ENCODE peak calls at places on chromosomes 5 and 9, in seven cellular contexts. M is astrocyte, T is GM23338, Y is IMR-90, P is PC-3, G is Peyer's patch, U is heart right ventricle. I is an unnamed sample. For H3K4me1 and H3K27me3, the result is how much of the 10 kb centered on the place peaks cover.

GRCh38 chr9:125255781-125256391 is 5.7 kb upstream of the GAPVD1 start:
- DNase-seq in M (no peak), T (peak), Y (no peak), P (peak), G (no peak), U (no peak), I (no peak)

GRCh38 chr5:22470408-22470807 is 382.7 kb downstream of the CDH12 start:
- DNase-seq in M (no peak), T (no peak), Y (no peak), P (no peak), G (no peak), U (no peak), I (no peak)

GRCh38 chr5:96031811-96032261 is 70.2 kb upstream of the ELL2 start:
- DNase-seq in M (peak), T (no peak), Y (peak), P (peak), G (no peak), U (no peak), I (no peak)

GRCh38 chr9:130884542-130885421 is 11.8 kb downstream of the QRFP start:
- DNase-seq in M (no peak), T (no peak), Y (no peak), P (no peak), G (no peak), U (no peak), I (no peak)

GRCh38 chr5:54774281-54775171 is 210.9 kb downstream of the ESM1 start:
- DNase-seq in M (no peak), T (peak), Y (no peak), P (no peak), G (peak), U (peak), I (peak)

GRCh38 chr9:93155716-93156474 is 21.8 kb upstream of the NINJ1 start:
- DNase-seq in M (no peak), T (no peak), Y (no peak), P (no peak), G (no peak), U (no peak), I (no peak)

GRCh38 chr5:36198281-36198680 is 43.4 kb downstream of the NADK2 start:
- DNase-seq in M (peak), T (no peak), Y (peak), P (no peak), G (no peak), U (no peak), I (no peak)

GRCh38 chr5:160231789-160232342 is 2.6 kb downstream of the FABP6 start:
- DNase-seq in M (no peak), T (no peak), Y (peak), P (no peak), G (no peak), U (no peak), I (no peak)

GRCh38 chr5:577800-578199 is 34.3 kb upstream of the CEP72 start:
- DNase-seq in M (no peak), T (no peak), Y (no peak), P (no peak), G (no peak), U (no peak), I (no peak)

GRCh38 chr9:121686930-121687541 is 35.6 kb downstream of the DAB2IP start:
- DNase-seq in M (peak), T (peak), Y (peak), P (peak), G (peak), U (peak), I (peak)

GRCh38 chr9:37534412-37534811 is 41.8 kb downstream of the FBXO10 start:
- DNase-seq in M (no peak), T (no peak), Y (no peak), P (no peak), G (no peak), U (no peak), I (no peak)

GRCh38 chr5:85663708-85664031 is 954.1 kb upstream of the COX7C start:
- DNase-seq in M (no peak), T (no peak), Y (no peak), P (peak), G (no peak), U (no peak), I (no peak)

GRCh38 chr9:125663127-125663526 is 43.9 kb downstream of the MAPKAP1 start:
- DNase-seq in M (peak), T (no peak), Y (peak), P (peak), G (no peak), U (no peak), I (no peak)

GRCh38 chr5:144469106-144469505 is 298.4 kb downstream of the KCTD16 start:
- DNase-seq in M (peak), T (no peak), Y (peak), P (no peak), G (no peak), U (no peak), I (no peak)

GRCh38 chr9:3508531-3509374 is 17.0 kb downstream of the RFX3 start:
- DNase-seq in M (peak), T (no peak), Y (peak), P (no peak), G (no peak), U (no peak), I (no peak)

GRCh38 chr5:81971086-81971693 is 633 bp upstream of the ATG10 start:
- DNase-seq in M (peak), T (peak), Y (peak), P (no peak), G (no peak), U (no peak), I (no peak)

DNA sequence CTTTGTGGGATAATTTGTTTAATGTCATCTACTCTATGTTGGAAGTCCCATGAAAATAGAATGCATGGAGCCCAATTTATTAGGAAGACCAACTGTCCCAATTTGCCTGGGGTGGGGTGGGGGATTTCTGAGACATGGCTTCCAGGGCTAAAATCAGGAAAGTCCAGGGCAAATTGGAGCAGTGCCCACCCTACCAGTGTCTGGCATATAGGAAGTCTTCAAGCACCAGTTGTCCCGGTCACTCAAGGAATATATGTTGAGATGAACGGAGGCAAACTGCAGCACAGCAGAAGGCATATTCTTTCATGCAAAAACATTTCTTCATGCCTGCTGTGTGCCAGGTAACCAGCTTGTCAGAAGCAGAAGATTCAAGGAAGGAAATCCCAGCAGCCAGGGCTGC is 112.9 kb upstream of the CPEB4 start:
- DNase-seq in M (no peak), T (no peak), Y (no peak), P (no peak), G (no peak), U (no peak), I (no peak)
- H3K4me1 ChIP-seq in M (under half), T (under half), Y (under half), P (under half), G (under half), U (under half), I (under half)

GRCh38 chr9:134413890-134414731 is 87.9 kb downstream of the RXRA start:
- DNase-seq in M (peak), T (no peak), Y (peak), P (peak), G (no peak), U (peak), I (peak)

GRCh38 chr9:134411451-134412297 is 85.4 kb downstream of the RXRA start:
- DNase-seq in M (no peak), T (no peak), Y (no peak), P (no peak), G (no peak), U (peak), I (no peak)

GRCh38 chr9:134410835-134411217 is 84.6 kb downstream of the RXRA start:
- DNase-seq in M (no peak), T (no peak), Y (no peak), P (no peak), G (no peak), U (no peak), I (no peak)

GRCh38 chr9:134413112-134413715 is 87.0 kb downstream of the RXRA start:
- DNase-seq in M (peak), T (no peak), Y (no peak), P (no peak), G (no peak), U (no peak), I (no peak)

DNA sequence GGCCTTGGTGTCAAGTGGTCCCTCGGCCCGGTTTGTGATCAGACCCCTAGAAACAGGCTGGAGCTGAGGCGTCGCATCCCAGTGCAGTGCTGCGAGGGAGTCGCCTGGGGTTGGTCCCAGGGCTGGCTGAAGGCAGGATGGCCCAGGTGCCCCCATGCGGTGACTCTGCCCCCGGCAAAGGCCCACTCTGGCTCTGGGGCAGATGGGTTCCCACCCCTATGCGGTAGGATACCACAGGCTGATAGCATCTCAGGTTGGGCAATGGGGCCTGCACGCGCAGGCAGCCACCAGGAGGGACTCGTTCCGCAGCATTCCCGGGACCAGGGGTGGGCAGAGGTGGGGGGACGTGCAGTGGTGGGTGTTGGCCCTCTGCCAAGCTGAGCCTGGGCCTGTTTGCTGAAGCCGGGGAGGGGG is 86.0 kb downstream of the RXRA start:
- DNase-seq in M (no peak), T (no peak), Y (no peak), P (no peak), G (no peak), U (no peak), I (no peak)
- TF ChIP-seq CTCF in M (no peak), T (no peak), Y (no peak), P (no peak), G (no peak), U (no peak), I (no peak)

DNA sequence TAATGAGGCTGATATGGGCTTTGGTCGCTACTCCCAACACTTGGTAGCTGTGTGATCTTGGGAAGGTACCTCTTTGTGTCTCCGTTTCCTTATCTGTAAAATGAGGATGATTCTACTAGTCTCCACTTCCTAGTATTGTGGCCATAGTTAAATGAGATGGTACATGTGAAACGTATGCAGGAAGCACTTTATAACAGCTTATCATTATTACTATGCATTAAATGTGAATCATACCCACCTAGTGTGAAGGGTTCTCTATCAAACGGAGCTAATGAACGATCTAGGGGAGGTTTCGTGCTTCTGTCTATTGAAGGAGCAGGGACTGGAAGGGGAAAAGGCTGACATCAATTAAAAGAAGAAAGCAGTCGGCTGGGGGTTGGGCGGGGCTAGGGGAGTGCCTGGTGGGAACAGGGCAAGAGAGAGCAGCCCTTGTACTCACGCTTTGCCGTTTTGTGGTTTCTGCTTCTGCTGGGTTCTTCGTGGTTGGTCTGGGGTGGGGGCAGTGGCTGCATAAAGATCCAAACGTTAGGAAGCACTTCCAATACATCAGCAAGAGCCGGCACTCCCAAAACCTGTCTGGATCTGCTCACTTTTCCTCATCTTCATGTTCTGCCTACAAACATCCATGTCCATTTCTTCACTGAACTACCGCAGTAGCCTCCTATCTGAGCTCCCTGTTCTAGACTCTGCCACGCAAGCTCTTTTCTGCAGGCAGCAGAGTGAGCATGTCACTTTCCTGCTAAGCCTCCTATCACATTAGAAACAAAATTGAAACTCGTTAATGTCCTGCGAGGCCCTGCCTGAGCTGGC is 30.8 kb downstream of the LCP2 start:
- DNase-seq in M (no peak), T (no peak), Y (no peak), P (no peak), G (peak), U (no peak), I (no peak)
- H3K27me3 ChIP-seq in M (under half), T (under half), Y (under half), P (half or more), G (under half), U (under half), I (under half)

GRCh38 chr5:135398160-135398854 is 724 bp downstream of the MACROH2A1 start:
- DNase-seq in M (no peak), T (peak), Y (no peak), P (peak), G (peak), U (no peak), I (no peak)
- H3K4me1 ChIP-seq in M (under half), T (under half), Y (under half), P (under half), G (under half), U (under half), I (under half)

DNA sequence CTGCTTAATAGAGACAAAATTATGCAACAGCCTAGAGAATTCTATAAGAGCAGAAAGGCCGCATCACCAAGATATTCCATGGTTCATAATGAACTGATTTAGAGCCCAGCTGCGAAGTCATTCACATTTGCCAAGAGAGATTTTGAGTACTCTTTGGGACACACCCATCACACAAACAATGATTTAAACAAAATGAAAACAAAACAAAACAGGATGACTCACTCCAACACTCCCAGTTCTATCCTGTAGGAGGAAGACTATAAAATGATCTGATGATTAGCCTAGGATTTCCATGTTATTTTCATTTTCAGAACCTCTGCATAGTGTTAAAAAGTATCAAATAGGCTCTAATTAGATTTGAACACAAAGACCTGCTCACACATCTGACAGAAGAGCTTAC is 145.8 kb upstream of the GNA14 start:
- DNase-seq in M (no peak), T (no peak), Y (peak), P (peak), G (no peak), U (no peak), I (no peak)
- TF ChIP-seq CTCF in M (no peak), T (no peak), Y (peak), P (no peak), G (peak), U (peak), I (no peak)

GRCh38 chr5:176851380-176851779 is 41.0 kb downstream of the UNC5A start:
- DNase-seq in M (no peak), T (no peak), Y (no peak), P (no peak), G (no peak), U (no peak), I (no peak)
- H3K27me3 ChIP-seq in M (under half), T (under half), Y (half or more), P (under half), G (under half), U (half or more), I (under half)

DNA sequence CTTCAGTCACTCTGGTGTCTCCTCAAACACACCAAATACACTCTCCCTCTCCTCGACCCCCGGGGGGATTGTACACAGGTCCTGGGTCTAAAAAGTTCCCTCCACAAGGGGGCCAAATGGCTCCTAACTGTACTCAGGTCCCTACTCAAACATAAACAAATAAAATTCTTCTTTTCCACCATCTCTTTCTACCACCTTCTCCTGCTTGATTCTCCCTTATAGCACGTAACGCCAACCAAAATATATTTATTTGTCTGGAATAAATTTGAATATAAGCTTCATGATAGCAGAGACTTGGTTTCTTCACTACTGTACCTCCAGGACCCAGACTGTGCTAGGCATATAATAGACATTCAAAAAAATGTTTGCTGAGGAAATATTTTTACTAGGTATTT is 21.4 kb downstream of the ZNF608 start:
- DNase-seq in M (no peak), T (peak), Y (no peak), P (no peak), G (no peak), U (no peak), I (no peak)
- H3K4me1 ChIP-seq in M (under half), T (under half), Y (under half), P (under half), G (under half), U (under half), I (under half)

GRCh38 chr9:78860806-78861475 is 564.0 kb downstream of the PSAT1 start:
- DNase-seq in M (peak), T (no peak), Y (peak), P (peak), G (no peak), U (no peak), I (no peak)
- TF ChIP-seq CTCF in M (no peak), T (no peak), Y (no peak), P (no peak), G (no peak), U (no peak), I (no peak)

GRCh38 chr9:135771401-135772051 is 69.5 kb downstream of the KCNT1 start:
- DNase-seq in M (no peak), T (no peak), Y (no peak), P (no peak), G (no peak), U (no peak), I (no peak)
- H3K27me3 ChIP-seq in M (under half), T (under half), Y (under half), P (under half), G (under half), U (under half), I (under half)

GRCh38 chr5:52807037-52807436 is 19.3 kb downstream of the ITGA1 start:
- DNase-seq in M (no peak), T (no peak), Y (no peak), P (no peak), G (no peak), U (no peak), I (no peak)

GRCh38 chr5:52804359-52804758 is 16.6 kb downstream of the ITGA1 start:
- DNase-seq in M (no peak), T (no peak), Y (no peak), P (no peak), G (no peak), U (no peak), I (no peak)

GRCh38 chr5:52804978-52805377 is 17.3 kb downstream of the ITGA1 start:
- DNase-seq in M (no peak), T (peak), Y (no peak), P (no peak), G (no peak), U (no peak), I (no peak)

GRCh38 chr5:52807723-52808122 is 20.0 kb downstream of the ITGA1 start:
- DNase-seq in M (no peak), T (no peak), Y (no peak), P (no peak), G (no peak), U (no peak), I (no peak)

DNA sequence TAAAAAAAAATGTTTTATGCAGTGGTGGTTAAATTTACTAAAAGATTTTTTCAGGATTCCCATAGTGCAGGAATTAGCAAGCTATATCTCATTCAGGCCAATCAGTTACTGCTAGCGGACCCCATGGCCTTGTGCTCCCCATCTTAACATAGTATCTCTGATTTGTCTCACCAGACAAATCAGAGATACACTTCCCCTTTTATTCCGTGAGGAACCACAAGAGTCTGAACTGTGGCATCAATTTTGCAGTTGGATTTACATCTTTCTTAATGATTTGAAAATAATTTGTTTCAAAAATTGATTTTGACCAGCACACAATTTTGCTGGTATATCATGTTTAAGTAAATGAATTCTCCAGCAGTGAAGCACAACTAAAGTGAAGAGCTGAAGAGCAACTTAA is 17.9 kb downstream of the ITGA1 start:
- DNase-seq in M (no peak), T (no peak), Y (no peak), P (no peak), G (no peak), U (no peak), I (no peak)
- H3K4me1 ChIP-seq in M (under half), T (under half), Y (under half), P (under half), G (under half), U (half or more), I (half or more)

I was measured in right atrium auricular region.